ENCODE peak calls at places on chromosomes 7 and 10, in nine cellular contexts. Z is breast epithelium, T is tibial nerve, S is transverse colon, Y is HCT116, H is gastrocnemius medialis, J is endothelial cell of umbilical vein, V is prostate gland, N is H1. O is an unnamed sample.
A peak's percentile ranks its signal among the peaks of the same experiment; 100 is the strongest.

GRCh38 chr10:74640134-74640533 is 186.3 kb upstream of the KAT6B start:
- DNase-seq in H (no peak), Z (no peak), J (no peak), T (no peak), V (no peak), N (peak; percentile 2), Y (no peak), S (no peak), O (no peak)

GRCh38 chr7:14321947-14322346 is 332.5 kb upstream of the ETV1 start:
- DNase-seq in Y (no peak), J (no peak), Z (no peak), V (no peak), T (no peak), N (no peak), H (no peak), S (no peak), O (no peak)

GRCh38 chr7:88226886-88227516 is 7.2 kb upstream of the SRI start:
- DNase-seq in Z (no peak), S (peak; percentile 83), J (peak; percentile 74), Y (peak; percentile 68), T (no peak), H (no peak), V (no peak), N (no peak), O (peak; percentile 84)

GRCh38 chr10:563827-564226 is 125.6 kb downstream of the DIP2C start:
- DNase-seq in Y (no peak), J (no peak), N (no peak), T (no peak), H (no peak), V (no peak), S (no peak), Z (no peak), O (no peak)

GRCh38 chr10:132588301-132589013 is 50.9 kb downstream of the INPP5A start:
- DNase-seq in H (peak; percentile 56), T (no peak), Z (no peak), S (no peak), J (peak; percentile 92), N (no peak), Y (no peak), V (no peak), O (peak; percentile 78)

GRCh38 chr10:19930936-19931859 is 115.0 kb downstream of the PLXDC2 start:
- DNase-seq in N (no peak), V (peak; percentile 63), Z (no peak), T (no peak), J (peak; percentile 82), S (peak; percentile 56), H (peak; percentile 27), Y (no peak), O (peak; percentile 32)

GRCh38 chr10:96670786-96671185 is 49.5 kb downstream of the PIK3AP1 start:
- DNase-seq in H (no peak), T (no peak), Y (no peak), S (no peak), Z (no peak), V (no peak), J (no peak), N (no peak), O (no peak)

GRCh38 chr10:96334888-96335526 is 23.8 kb downstream of the OPALIN start:
- DNase-seq in J (peak; percentile 50), T (peak; percentile 7), N (no peak), Z (no peak), S (no peak), H (no peak), V (peak; percentile 14), Y (peak; percentile 13), O (no peak)

GRCh38 chr7:44846816-44847508 is 925 bp downstream of the H2AZ2 start:
- DNase-seq in S (no peak), Y (no peak), T (no peak), H (no peak), Z (no peak), V (no peak), J (peak; percentile 42), N (no peak), O (no peak)

GRCh38 chr10:124972637-124973036 is 30.7 kb downstream of the ZRANB1 start:
- DNase-seq in N (no peak), Z (no peak), T (no peak), H (no peak), Y (no peak), S (no peak), J (no peak), V (no peak), O (no peak)

DNA sequence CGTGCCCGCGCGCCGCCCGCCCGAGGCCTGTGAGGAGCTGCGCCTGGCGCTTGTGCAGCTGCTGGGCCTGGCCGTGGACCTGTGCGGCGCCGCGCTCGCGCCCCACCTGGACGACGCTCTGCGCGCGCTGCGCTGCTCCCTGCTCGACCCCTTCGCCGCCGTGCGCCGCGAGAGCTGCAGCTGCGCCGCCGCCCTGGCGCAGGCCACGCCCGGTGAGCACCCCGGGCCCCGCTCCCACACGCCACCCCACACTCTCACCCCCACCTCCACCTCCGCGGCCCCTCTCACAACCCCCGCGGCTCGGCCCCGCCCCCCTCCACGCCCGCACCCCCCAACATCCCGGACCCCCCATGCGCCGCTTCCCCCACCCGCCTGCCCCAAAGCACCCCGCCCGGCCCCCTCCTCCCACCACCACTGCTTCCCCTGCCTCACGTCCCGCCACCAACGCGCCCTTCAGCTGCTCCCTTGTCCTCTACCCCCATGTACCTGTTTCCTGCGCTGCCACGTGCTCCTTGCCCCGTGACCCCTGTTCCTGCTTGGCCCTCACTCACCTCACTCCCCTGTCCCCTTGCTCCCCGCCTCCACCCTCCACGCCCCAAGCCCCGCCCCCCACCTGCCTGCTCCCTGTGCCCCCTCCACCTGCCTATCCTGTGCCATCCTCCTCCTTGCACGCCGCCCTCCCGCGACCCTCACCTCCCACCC is at the start of gene PRKAR1B:
- DNase-seq in Y (no peak), Z (no peak), J (no peak), H (no peak), T (no peak), N (no peak), S (peak; percentile 61), V (no peak), O (no peak)
- TF ChIP-seq POLR2A in Y (no peak), Z (no peak), J (no peak), H (no peak), T (no peak), N (no peak), S (no peak), V (no peak), O (no peak)

DNA sequence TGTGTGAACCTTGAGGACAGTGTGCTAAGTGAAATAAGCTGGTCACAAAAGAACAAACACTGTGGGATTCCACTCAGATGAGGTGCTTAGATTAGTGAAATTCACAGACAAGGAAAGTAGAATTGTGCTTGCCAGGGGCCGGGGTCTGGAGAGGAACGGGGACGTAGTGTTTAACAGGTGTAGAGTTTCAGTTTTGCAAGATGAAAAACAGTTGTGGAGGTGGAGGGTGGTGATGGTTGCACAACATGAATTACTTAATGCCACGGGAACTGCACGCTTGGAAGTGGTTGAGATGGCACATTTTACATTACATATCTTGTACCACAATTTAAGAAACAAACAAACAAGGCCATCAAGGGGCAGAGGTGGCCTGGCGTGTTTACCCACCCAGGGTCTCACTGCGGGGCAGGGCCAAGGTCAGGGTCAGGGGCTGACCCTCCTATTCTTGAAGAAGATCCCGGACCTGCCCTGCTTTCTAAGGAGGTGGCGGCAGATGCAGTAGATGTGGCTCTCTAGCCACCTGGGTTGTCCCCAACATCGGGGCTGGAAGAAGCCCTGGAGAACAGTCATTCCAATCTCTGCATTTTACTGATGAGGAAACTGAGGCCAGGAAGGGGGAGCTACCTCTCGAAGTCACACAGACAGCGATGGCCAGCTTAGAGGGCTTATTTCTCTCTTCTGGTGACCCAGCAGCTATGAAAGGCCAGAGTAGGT is 91.5 kb upstream of the LRRC4 start:
- DNase-seq in T (no peak), Z (no peak), Y (no peak), H (no peak), V (no peak), J (no peak), N (no peak), S (no peak), O (no peak)
- TF ChIP-seq POLR2A in T (no peak), Z (no peak), Y (no peak), H (no peak), V (no peak), J (no peak), N (no peak), S (no peak), O (no peak)

DNA sequence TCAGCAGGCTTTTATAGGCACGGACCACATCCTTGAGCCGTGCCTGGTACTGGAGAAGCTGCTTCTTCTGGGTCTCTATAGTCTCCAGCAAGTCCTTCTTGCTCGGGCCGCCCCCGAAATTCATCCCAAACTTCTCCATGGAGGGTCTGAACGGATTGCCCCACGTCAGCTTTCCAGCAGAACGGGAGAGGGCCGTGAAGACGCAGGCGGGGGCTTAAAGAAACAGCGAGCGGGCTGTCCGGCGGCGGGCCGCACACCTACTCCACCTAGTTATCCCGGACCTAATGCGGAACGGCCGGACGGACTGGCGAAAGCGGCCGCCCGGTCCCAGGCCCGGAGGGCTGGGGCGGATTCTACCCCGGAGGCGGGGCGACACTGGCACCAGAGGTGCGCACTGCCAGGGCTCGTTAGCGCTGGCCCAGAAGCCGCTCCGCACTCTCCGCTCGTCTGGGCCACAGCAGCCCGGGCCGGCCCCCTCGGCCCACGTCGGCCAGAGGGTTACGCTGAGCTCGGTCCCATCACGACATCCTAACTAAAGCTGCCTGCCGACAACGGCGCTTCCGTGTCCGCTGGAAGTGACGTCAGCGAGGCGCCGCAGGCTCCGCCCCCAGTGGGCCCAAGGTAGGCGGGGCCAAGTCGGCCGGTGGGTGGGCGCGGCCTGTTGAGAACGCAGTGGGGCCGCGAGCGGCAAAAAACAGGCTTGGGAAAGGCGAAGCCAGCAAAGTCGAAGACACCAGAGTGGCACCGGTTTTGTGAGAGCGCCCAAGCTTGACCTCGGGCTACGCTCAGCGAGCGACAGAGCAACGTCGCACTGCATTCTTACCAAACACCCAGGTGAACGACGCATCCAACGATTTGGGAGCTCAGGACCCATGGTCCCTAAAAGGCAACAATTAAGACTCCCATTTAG is at the start of gene GCC1:
- DNase-seq in S (peak; percentile 95), H (peak; percentile 86), T (peak; percentile 94), N (peak; percentile 66), Y (peak; percentile 82), J (peak; percentile 94), V (peak; percentile 89), Z (peak; percentile 90), O (peak; percentile 94)
- TF ChIP-seq POLR2A in S (peak; percentile 92), H (peak; percentile 86), T (peak; percentile 86), N (peak; percentile 92), Y (peak; percentile 62), J (peak; percentile 91), V (peak; percentile 85), Z (peak; percentile 85), O (peak; percentile 81)

GRCh38 chr7:17300012-17300411 is 1.6 kb downstream of the AHR start:
- DNase-seq in S (no peak), Y (no peak), H (no peak), N (no peak), J (no peak), V (no peak), Z (no peak), T (no peak), O (no peak)

GRCh38 chr7:17297243-17297642 is 1.2 kb upstream of the AHR start:
- DNase-seq in S (no peak), J (peak; percentile 6), V (no peak), T (no peak), N (no peak), Y (no peak), Z (no peak), H (no peak), O (no peak)

GRCh38 chr7:17299477-17299991 is 1.1 kb downstream of the AHR start:
- DNase-seq in Y (no peak), S (peak; percentile 8), Z (no peak), T (no peak), J (peak; percentile 72), V (no peak), N (no peak), H (no peak), O (no peak)

GRCh38 chr7:17298102-17298839 is at the start of gene AHR:
- DNase-seq in N (peak; percentile 50), J (peak; percentile 89), Z (peak; percentile 94), Y (peak; percentile 88), T (peak; percentile 93), V (peak; percentile 92), S (peak; percentile 95), H (peak; percentile 82), O (peak; percentile 96)

GRCh38 chr7:17298840-17299476 is 506 bp downstream of the AHR start:
- DNase-seq in V (peak; percentile 38), J (no peak), H (peak; percentile 16), S (peak; percentile 56), Y (no peak), Z (peak; percentile 47), N (no peak), T (peak; percentile 43), O (peak; percentile 59)
- TF ChIP-seq POLR2A in V (no peak), J (no peak), H (no peak), S (peak; percentile 45), Y (no peak), Z (no peak), N (peak; percentile 1), T (peak; percentile 14), O (peak; percentile 77)

O was measured in upper lobe of left lung.